ENCODE peak calls at places on chromosomes 11 and 22, in ten cellular contexts. One of them, this sample, is unnamed.

GRCh38 chr22:23053051-23053707 is 17.1 kb upstream of the GNAZ start:
- DNase-seq in effector memory CD4-positive, alpha-beta T cell: no peak
- DNase-seq in DMS53: no peak
- DNase-seq in central memory CD4-positive, alpha-beta T cell: no peak
- DNase-seq in CD8-positive, alpha-beta memory T cell: no peak
- DNase-seq in GM03348: peak
- DNase-seq in heart right ventricle: no peak
- DNase-seq in EL: no peak
- DNase-seq in smooth muscle cell of the brain vasculature: no peak
- DNase-seq in A549: no peak
- DNase-seq in this sample: no peak

GRCh38 chr11:121393855-121394254 is 58.3 kb upstream of the SORL1 start:
- DNase-seq in smooth muscle cell of the brain vasculature: no peak
- DNase-seq in GM03348: no peak
- DNase-seq in CD8-positive, alpha-beta memory T cell: no peak
- DNase-seq in heart right ventricle: no peak
- DNase-seq in DMS53: no peak
- DNase-seq in effector memory CD4-positive, alpha-beta T cell: no peak
- DNase-seq in central memory CD4-positive, alpha-beta T cell: no peak
- DNase-seq in A549: no peak
- DNase-seq in EL: no peak
- DNase-seq in this sample: no peak

GRCh38 chr11:32451808-32452207 is 16.5 kb upstream of the WT1 start:
- DNase-seq in effector memory CD4-positive, alpha-beta T cell: no peak
- DNase-seq in EL: no peak
- DNase-seq in central memory CD4-positive, alpha-beta T cell: no peak
- DNase-seq in heart right ventricle: no peak
- DNase-seq in smooth muscle cell of the brain vasculature: no peak
- DNase-seq in GM03348: no peak
- DNase-seq in A549: no peak
- DNase-seq in DMS53: no peak
- DNase-seq in CD8-positive, alpha-beta memory T cell: no peak
- DNase-seq in this sample: no peak

GRCh38 chr11:41579546-41579945 is 120.1 kb upstream of the LRRC4C start:
- DNase-seq in smooth muscle cell of the brain vasculature: no peak
- DNase-seq in DMS53: no peak
- DNase-seq in GM03348: no peak
- DNase-seq in A549: no peak
- DNase-seq in EL: no peak
- DNase-seq in effector memory CD4-positive, alpha-beta T cell: no peak
- DNase-seq in heart right ventricle: no peak
- DNase-seq in central memory CD4-positive, alpha-beta T cell: no peak
- DNase-seq in CD8-positive, alpha-beta memory T cell: no peak
- DNase-seq in this sample: no peak

GRCh38 chr22:43118953-43119458 is 8.5 kb downstream of the BIK start:
- DNase-seq in heart right ventricle: no peak
- DNase-seq in CD8-positive, alpha-beta memory T cell: no peak
- DNase-seq in EL: no peak
- DNase-seq in smooth muscle cell of the brain vasculature: no peak
- DNase-seq in GM03348: no peak
- DNase-seq in DMS53: no peak
- DNase-seq in A549: no peak
- DNase-seq in central memory CD4-positive, alpha-beta T cell: no peak
- DNase-seq in effector memory CD4-positive, alpha-beta T cell: no peak
- DNase-seq in this sample: no peak

GRCh38 chr11:72652871-72653615 is 21.2 kb downstream of the PDE2A start:
- DNase-seq in central memory CD4-positive, alpha-beta T cell: no peak
- DNase-seq in heart right ventricle: no peak
- DNase-seq in smooth muscle cell of the brain vasculature: no peak
- DNase-seq in CD8-positive, alpha-beta memory T cell: no peak
- DNase-seq in GM03348: no peak
- DNase-seq in A549: no peak
- DNase-seq in effector memory CD4-positive, alpha-beta T cell: no peak
- DNase-seq in EL: no peak
- DNase-seq in DMS53: peak
- DNase-seq in this sample: no peak

GRCh38 chr11:109123811-109124787 is 297.9 kb upstream of the C11orf87 start:
- DNase-seq in DMS53: no peak
- DNase-seq in smooth muscle cell of the brain vasculature: no peak
- DNase-seq in central memory CD4-positive, alpha-beta T cell: no peak
- DNase-seq in EL: peak
- DNase-seq in A549: no peak
- DNase-seq in heart right ventricle: peak
- DNase-seq in GM03348: peak
- DNase-seq in effector memory CD4-positive, alpha-beta T cell: no peak
- DNase-seq in CD8-positive, alpha-beta memory T cell: no peak
- DNase-seq in this sample: peak

GRCh38 chr11:78514922-78515502 is 59.7 kb downstream of the NARS2 start:
- DNase-seq in GM03348: no peak
- DNase-seq in DMS53: no peak
- DNase-seq in A549: no peak
- DNase-seq in smooth muscle cell of the brain vasculature: no peak
- DNase-seq in CD8-positive, alpha-beta memory T cell: no peak
- DNase-seq in central memory CD4-positive, alpha-beta T cell: no peak
- DNase-seq in heart right ventricle: no peak
- DNase-seq in effector memory CD4-positive, alpha-beta T cell: no peak
- DNase-seq in EL: no peak
- DNase-seq in this sample: no peak

GRCh38 chr11:25066706-25067105 is 569.9 kb downstream of the LUZP2 start:
- DNase-seq in GM03348: no peak
- DNase-seq in smooth muscle cell of the brain vasculature: no peak
- DNase-seq in central memory CD4-positive, alpha-beta T cell: no peak
- DNase-seq in A549: no peak
- DNase-seq in effector memory CD4-positive, alpha-beta T cell: no peak
- DNase-seq in EL: no peak
- DNase-seq in CD8-positive, alpha-beta memory T cell: no peak
- DNase-seq in heart right ventricle: no peak
- DNase-seq in DMS53: no peak
- DNase-seq in this sample: no peak

GRCh38 chr11:65414776-65415498 is 7.7 kb upstream of the NEAT1 start:
- DNase-seq in A549: no peak
- DNase-seq in DMS53: peak
- DNase-seq in heart right ventricle: no peak
- DNase-seq in central memory CD4-positive, alpha-beta T cell: no peak
- DNase-seq in CD8-positive, alpha-beta memory T cell: no peak
- DNase-seq in GM03348: peak
- DNase-seq in effector memory CD4-positive, alpha-beta T cell: no peak
- DNase-seq in EL: no peak
- DNase-seq in smooth muscle cell of the brain vasculature: no peak
- DNase-seq in this sample: no peak